ENCODE peak calls at places on chromosomes 11 and 22, in nine cellular contexts. X, Y, S, H, P, B, R, U and O are unnamed samples.

GRCh38 chr11:27722117-27722844 is 22.0 kb upstream of the BDNF start:
- DNase-seq in H (peak; percentile 30), B (peak; percentile 37), X (peak; percentile 58), U (peak; percentile 89), P (peak; percentile 64), R (no peak), Y (no peak), S (no peak), O (peak; percentile 71)

GRCh38 chr11:80815752-80816453 is 1375.1 kb upstream of the TENM4 start:
- DNase-seq in B (peak; percentile 48), X (no peak), P (no peak), S (peak; percentile 8), Y (no peak), R (no peak), U (no peak), H (no peak), O (no peak)

GRCh38 chr11:123429851-123430735 is at the start of gene GRAMD1B:
- DNase-seq in U (peak; percentile 93), Y (no peak), R (no peak), P (peak; percentile 87), S (peak; percentile 81), X (peak; percentile 95), H (peak; percentile 77), B (peak; percentile 73), O (peak; percentile 84)

GRCh38 chr11:39174965-39175364 is 2284.5 kb downstream of the LRRC4C start:
- DNase-seq in U (no peak), P (no peak), R (no peak), B (no peak), S (peak; percentile 5), H (no peak), Y (no peak), X (no peak), O (no peak)

GRCh38 chr11:8917157-8917820 is 6.3 kb downstream of the AKIP1 start:
- DNase-seq in S (peak; percentile 51), P (no peak), U (peak; percentile 77), Y (no peak), H (peak; percentile 62), X (peak; percentile 79), R (no peak), B (no peak), O (peak; percentile 86)

GRCh38 chr11:11843233-11843632 is 1.5 kb downstream of the USP47 start:
- DNase-seq in H (peak; percentile 56), S (peak; percentile 77), R (no peak), B (no peak), P (no peak), X (peak; percentile 11), U (no peak), Y (peak; percentile 31), O (peak; percentile 91)

GRCh38 chr11:95092549-95093324 is 3.1 kb downstream of the ENDOD1 start:
- DNase-seq in U (peak; percentile 57), H (peak; percentile 76), Y (peak; percentile 62), P (peak; percentile 34), R (no peak), X (peak; percentile 29), S (peak; percentile 92), B (peak; percentile 35), O (peak; percentile 78)

GRCh38 chr22:38831166-38831945 is 12.5 kb downstream of the NPTXR start:
- DNase-seq in R (no peak), P (no peak), U (no peak), B (no peak), X (no peak), S (no peak), Y (no peak), H (no peak), O (peak; percentile 72)

GRCh38 chr11:44912270-44912987 is 38.3 kb downstream of the TP53I11 start:
- DNase-seq in B (no peak), U (peak; percentile 71), P (no peak), R (no peak), Y (no peak), S (no peak), X (no peak), H (no peak), O (no peak)

GRCh38 chr11:77055913-77056312 is 10.9 kb upstream of the CAPN5 start:
- DNase-seq in R (no peak), U (no peak), S (no peak), Y (no peak), B (no peak), P (no peak), X (no peak), H (no peak), O (no peak)

GRCh38 chr11:76329084-76329648 is 51.8 kb downstream of the THAP12 start:
- DNase-seq in R (peak; percentile 3), H (peak; percentile 46), U (peak; percentile 67), S (no peak), Y (no peak), B (no peak), X (peak; percentile 46), P (no peak), O (no peak)

GRCh38 chr11:133957926-133958325 is 1.2 kb upstream of the IGSF9B start:
- DNase-seq in P (no peak), X (no peak), H (no peak), U (peak; percentile 35), Y (no peak), S (no peak), B (no peak), R (no peak), O (no peak)

GRCh38 chr22:39927544-39927943 is 26.7 kb downstream of the GRAP2 start:
- DNase-seq in U (peak; percentile 73), R (no peak), H (no peak), Y (no peak), P (no peak), B (no peak), S (no peak), X (no peak), O (no peak)

GRCh38 chr22:17319541-17319940 is 49.7 kb upstream of the CECR2 start:
- DNase-seq in P (no peak), S (no peak), Y (no peak), U (no peak), B (no peak), H (no peak), R (no peak), X (peak; percentile 67), O (no peak)

GRCh38 chr11:130623909-130624668 is 175.6 kb downstream of the ADAMTS15 start:
- DNase-seq in P (no peak), H (peak; percentile 44), Y (no peak), X (no peak), U (no peak), S (no peak), B (no peak), R (no peak), O (no peak)

DNA sequence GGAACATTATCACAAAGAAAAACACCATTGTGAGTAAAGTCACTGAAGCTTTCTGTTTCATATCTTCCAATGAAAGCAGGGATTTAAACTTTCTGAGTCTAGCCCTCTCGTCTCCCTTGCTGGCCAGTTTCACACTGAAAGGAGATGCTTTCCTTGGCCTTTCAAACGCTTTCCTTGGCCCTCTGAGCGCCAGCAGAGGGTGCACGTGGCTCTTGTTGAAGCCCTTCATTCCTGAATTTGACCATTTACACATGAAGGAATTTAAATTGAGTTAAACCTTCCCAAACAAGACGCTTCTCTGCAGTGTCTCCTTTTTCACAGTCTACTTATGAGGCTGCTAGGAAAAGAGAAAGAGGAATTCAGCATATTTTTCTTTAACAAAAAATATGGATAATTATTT is 21.5 kb downstream of the NNMT start:
- DNase-seq in H (peak; percentile 35), Y (peak; percentile 16), U (peak; percentile 92), X (peak; percentile 82), P (peak; percentile 39), B (peak; percentile 77), R (peak; percentile 13), S (peak; percentile 70), O (peak; percentile 70)
- H3K4me3 ChIP-seq in H (no peak overlapping the region), Y (no peak overlapping the region), U (peak overlapping the region; percentile 10), X (no peak overlapping the region), P (no peak overlapping the region), B (no peak overlapping the region), R (no peak overlapping the region), S (no peak overlapping the region), O (no peak overlapping the region)

GRCh38 chr22:35629406-35630234 is 12.5 kb upstream of the MB start:
- DNase-seq in X (no peak), R (peak; percentile 87), P (no peak), U (peak; percentile 64), S (peak; percentile 97), H (peak; percentile 69), B (peak; percentile 31), Y (peak; percentile 34), O (peak; percentile 98)
- TF ChIP-seq EZH2phosphoT487 in X (no peak), R (no peak), P (no peak), U (no peak), S (no peak), H (no peak), B (no peak), Y (no peak), O (no peak)

GRCh38 chr11:68266121-68266891 is 5.5 kb downstream of the C11orf24 start:
- DNase-seq in B (peak; percentile 94), Y (peak; percentile 94), U (no peak), H (no peak), P (no peak), X (no peak), R (no peak), S (no peak), O (no peak)

GRCh38 chr11:68264244-68264643 is 7.5 kb downstream of the C11orf24 start:
- DNase-seq in P (no peak), H (no peak), X (no peak), R (no peak), S (no peak), Y (no peak), U (no peak), B (no peak), O (no peak)

GRCh38 chr11:68263444-68264035 is 8.2 kb downstream of the C11orf24 start:
- DNase-seq in S (no peak), X (no peak), H (no peak), P (no peak), R (no peak), B (no peak), Y (no peak), U (no peak), O (no peak)

GRCh38 chr11:68266936-68267880 is 4.6 kb downstream of the C11orf24 start:
- DNase-seq in H (no peak), B (no peak), P (no peak), S (no peak), U (no peak), X (no peak), Y (peak; percentile 58), R (no peak), O (no peak)

GRCh38 chr11:68264741-68265540 is 6.8 kb downstream of the C11orf24 start:
- DNase-seq in H (no peak), Y (no peak), U (no peak), S (no peak), X (no peak), B (no peak), P (no peak), R (no peak), O (no peak)
- H3K4me2 ChIP-seq in H (no peak overlapping the region), Y (peak overlapping the region; percentile 88), U (no peak overlapping the region), S (no peak overlapping the region), X (no peak overlapping the region), B (peak overlapping the region; percentile 87), P (no peak overlapping the region), R (no peak overlapping the region), O (no peak overlapping the region)

DNA sequence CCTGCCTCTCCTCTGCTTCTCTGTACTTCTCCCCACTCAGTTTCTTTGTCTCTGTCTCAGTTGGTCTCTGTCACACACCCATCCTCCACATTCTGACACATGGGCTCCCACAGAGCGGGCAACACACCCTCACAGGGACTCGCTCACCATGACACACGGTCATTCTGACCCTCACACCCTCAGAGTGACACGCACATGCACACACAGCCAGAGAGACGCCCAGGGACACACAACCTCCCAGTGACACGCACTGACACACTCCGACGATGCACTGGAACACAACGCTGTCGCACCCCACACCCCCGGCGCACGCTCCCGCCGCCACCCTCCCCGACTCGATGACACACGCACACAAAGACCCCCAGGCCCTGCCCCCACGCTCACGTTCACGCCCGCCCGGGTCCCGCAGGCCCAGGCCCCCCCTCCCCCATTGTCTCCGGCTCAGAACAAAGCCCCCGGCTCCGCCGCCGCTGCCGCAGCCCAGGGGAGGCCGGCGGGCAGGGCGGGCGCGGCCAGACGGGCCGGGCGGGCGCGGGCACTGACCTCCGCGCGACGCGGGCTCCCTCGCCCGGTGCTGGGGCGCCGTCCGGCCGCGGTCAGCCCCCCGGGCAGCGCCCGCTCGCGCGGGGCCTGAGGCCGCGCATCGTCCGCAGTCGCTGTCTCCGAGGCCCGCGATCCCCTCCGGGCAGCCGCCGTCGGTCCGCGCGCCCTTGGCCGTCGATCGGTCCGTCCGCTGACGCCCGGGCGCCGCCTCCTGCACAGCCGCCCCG is 404 bp downstream of the DCHS1 start:
- DNase-seq in X (peak; percentile 67), Y (no peak), S (no peak), R (no peak), P (peak; percentile 78), H (peak; percentile 55), U (peak; percentile 41), B (no peak), O (peak; percentile 58)
- H3K4me3 ChIP-seq in X (peak overlapping the region; percentile 64), Y (no peak overlapping the region), S (no peak overlapping the region), R (no peak overlapping the region), P (peak overlapping the region; percentile 62), H (peak overlapping the region; percentile 61), U (peak overlapping the region; percentile 57), B (no peak overlapping the region), O (peak overlapping the region; percentile 61)